ENCODE peak calls at places on chromosome 14, in eight cellular contexts. V, F, S, A, T, H, X and W are unnamed samples.

GRCh38 chr14:105335735-105336476 is 21.4 kb downstream of the PACS2 start:
- DNase-seq in V (no peak), F (no peak), S (no peak), A (no peak), T (no peak), H (no peak), X (no peak), W (no peak)

GRCh38 chr14:53152627-53152908 is 555 bp downstream of the DDHD1 start:
- DNase-seq in V (no peak), F (peak), S (no peak), A (no peak), T (no peak), H (no peak), X (no peak), W (no peak)

GRCh38 chr14:59918824-59919581 is 941 bp upstream of the LRRC9 start:
- DNase-seq in V (peak), F (no peak), S (no peak), A (peak), T (peak), H (peak), X (peak), W (peak)

GRCh38 chr14:45253754-45254300 is 825 bp upstream of the MIS18BP1 start:
- DNase-seq in V (no peak), F (no peak), S (no peak), A (no peak), T (peak), H (peak), X (no peak), W (no peak)

GRCh38 chr14:47509957-47510356 is 165.4 kb downstream of the MDGA2 start:
- DNase-seq in V (no peak), F (no peak), S (no peak), A (no peak), T (no peak), H (no peak), X (no peak), W (peak)

GRCh38 chr14:104863131-104863862 is 1.8 kb upstream of the CEP170B start:
- DNase-seq in V (no peak), F (no peak), S (no peak), A (no peak), T (no peak), H (no peak), X (no peak), W (peak)

GRCh38 chr14:90087433-90087832 is 25.6 kb downstream of the KCNK13 start:
- DNase-seq in V (peak), F (no peak), S (no peak), A (peak), T (peak), H (peak), X (no peak), W (no peak)

GRCh38 chr14:71726639-71727085 is 205.6 kb upstream of the RGS6 start:
- DNase-seq in V (no peak), F (no peak), S (no peak), A (no peak), T (no peak), H (no peak), X (no peak), W (no peak)

GRCh38 chr14:76647699-76648298 is 113.5 kb upstream of the VASH1 start:
- DNase-seq in V (peak), F (no peak), S (no peak), A (peak), T (peak), H (no peak), X (peak), W (peak)

GRCh38 chr14:68309121-68309520 is 483.7 kb downstream of the ZFP36L1 start:
- DNase-seq in V (no peak), F (no peak), S (no peak), A (peak), T (no peak), H (no peak), X (no peak), W (no peak)

GRCh38 chr14:68957688-68958248 is 21.3 kb downstream of the ACTN1 start:
- DNase-seq in V (no peak), F (no peak), S (no peak), A (no peak), T (no peak), H (no peak), X (no peak), W (no peak)

GRCh38 chr14:97295108-97295710 is 498.0 kb downstream of the VRK1 start:
- DNase-seq in V (no peak), F (no peak), S (no peak), A (no peak), T (no peak), H (no peak), X (no peak), W (no peak)

GRCh38 chr14:64736271-64737131 is 32.3 kb downstream of the PLEKHG3 start:
- DNase-seq in V (peak), F (no peak), S (no peak), A (no peak), T (no peak), H (no peak), X (no peak), W (peak)

GRCh38 chr14:88026890-88027289 is 22.0 kb downstream of the GPR65 start:
- DNase-seq in V (no peak), F (no peak), S (no peak), A (no peak), T (no peak), H (no peak), X (no peak), W (no peak)